ENCODE peak calls at places on chromosomes 2 and 18, in six cellular contexts. N is CD8-positive, alpha-beta T cell; P is brain microvascular endothelial cell; R is prostate gland; A is A549; V is SK-N-SH. I is an unnamed sample.

GRCh38 chr2:31578316-31578715 is 2.4 kb downstream of the SRD5A2 start:
- DNase-seq in N (no peak), P (no peak), R (no peak), A (no peak), V (no peak), I (peak; percentile 40)

GRCh38 chr2:59932341-59932740 is 621.1 kb downstream of the BCL11A start:
- DNase-seq in N (no peak), P (no peak), R (no peak), A (no peak), V (no peak), I (no peak)

GRCh38 chr2:54457326-54458023 is 1.3 kb downstream of the SPTBN1 start:
- DNase-seq in N (no peak), P (no peak), R (no peak), A (peak; percentile 39), V (peak; percentile 72), I (no peak)

GRCh38 chr2:142825861-142826260 is 51.6 kb upstream of the KYNU start:
- DNase-seq in N (no peak), P (no peak), R (no peak), A (no peak), V (no peak), I (no peak)

GRCh38 chr2:66899109-66899508 is 464.2 kb downstream of the MEIS1 start:
- DNase-seq in N (no peak), P (no peak), R (no peak), A (no peak), V (no peak), I (no peak)

GRCh38 chr2:230614913-230615332 is 97.7 kb upstream of the CAB39 start:
- DNase-seq in N (no peak), P (no peak), R (no peak), A (no peak), V (no peak), I (no peak)

GRCh38 chr2:18777250-18777812 is 188.0 kb upstream of the NT5C1B start:
- DNase-seq in N (no peak), P (no peak), R (no peak), A (no peak), V (no peak), I (no peak)

GRCh38 chr2:218456849-218457248 is 37.9 kb downstream of the VIL1 start:
- DNase-seq in N (no peak), P (no peak), R (no peak), A (no peak), V (no peak), I (no peak)

GRCh38 chr2:235384624-235385023 is 109.2 kb upstream of the AGAP1 start:
- DNase-seq in N (no peak), P (no peak), R (no peak), A (no peak), V (no peak), I (no peak)

GRCh38 chr2:160482673-160483072 is 10.9 kb downstream of the RBMS1 start:
- DNase-seq in N (no peak), P (no peak), R (no peak), A (no peak), V (peak; percentile 60), I (no peak)

GRCh38 chr2:75616933-75617332 is 29.6 kb upstream of the MRPL19 start:
- DNase-seq in N (no peak), P (no peak), R (no peak), A (no peak), V (no peak), I (no peak)

GRCh38 chr2:22282215-22282614 is 1102.8 kb upstream of the KLHL29 start:
- DNase-seq in N (no peak), P (no peak), R (no peak), A (no peak), V (no peak), I (no peak)

GRCh38 chr2:218732761-218733158 is 22.1 kb downstream of the TTLL4 start:
- DNase-seq in N (no peak), P (no peak), R (no peak), A (no peak), V (no peak), I (no peak)

GRCh38 chr18:55316615-55317184 is 271.3 kb downstream of the TCF4 start:
- DNase-seq in N (no peak), P (no peak), R (no peak), A (no peak), V (no peak), I (no peak)

GRCh38 chr2:102604754-102605153 is 14.6 kb upstream of the SLC9A2 start:
- DNase-seq in N (no peak), P (no peak), R (no peak), A (peak; percentile 4), V (no peak), I (no peak)

GRCh38 chr18:56550121-56550520 is 88.3 kb downstream of the TXNL1 start:
- DNase-seq in N (no peak), P (no peak), R (no peak), A (no peak), V (no peak), I (no peak)

GRCh38 chr2:26768759-26769500 is 4.8 kb downstream of the SLC35F6 start:
- DNase-seq in N (no peak), P (peak; percentile 49), R (peak; percentile 54), A (peak; percentile 69), V (no peak), I (no peak)

GRCh38 chr2:171172980-171173542 is 12.4 kb upstream of the TLK1 start:
- DNase-seq in N (no peak), P (peak; percentile 3), R (no peak), A (no peak), V (no peak), I (no peak)

GRCh38 chr2:21561965-21562364 is 438.2 kb downstream of the TDRD15 start:
- DNase-seq in N (no peak), P (no peak), R (no peak), A (no peak), V (no peak), I (no peak)

GRCh38 chr2:202944403-202944802 is 32.3 kb downstream of the CARF start:
- DNase-seq in N (no peak), P (peak; percentile 2), R (no peak), A (no peak), V (no peak), I (no peak)

GRCh38 chr2:96876036-96876810 is 6.3 kb upstream of the SEMA4C start:
- DNase-seq in N (no peak), P (peak; percentile 43), R (no peak), A (no peak), V (no peak), I (no peak)

GRCh38 chr2:3036432-3037125 is 341.0 kb downstream of the EIPR1 start:
- DNase-seq in N (no peak), P (no peak), R (no peak), A (no peak), V (no peak), I (no peak)

DNA sequence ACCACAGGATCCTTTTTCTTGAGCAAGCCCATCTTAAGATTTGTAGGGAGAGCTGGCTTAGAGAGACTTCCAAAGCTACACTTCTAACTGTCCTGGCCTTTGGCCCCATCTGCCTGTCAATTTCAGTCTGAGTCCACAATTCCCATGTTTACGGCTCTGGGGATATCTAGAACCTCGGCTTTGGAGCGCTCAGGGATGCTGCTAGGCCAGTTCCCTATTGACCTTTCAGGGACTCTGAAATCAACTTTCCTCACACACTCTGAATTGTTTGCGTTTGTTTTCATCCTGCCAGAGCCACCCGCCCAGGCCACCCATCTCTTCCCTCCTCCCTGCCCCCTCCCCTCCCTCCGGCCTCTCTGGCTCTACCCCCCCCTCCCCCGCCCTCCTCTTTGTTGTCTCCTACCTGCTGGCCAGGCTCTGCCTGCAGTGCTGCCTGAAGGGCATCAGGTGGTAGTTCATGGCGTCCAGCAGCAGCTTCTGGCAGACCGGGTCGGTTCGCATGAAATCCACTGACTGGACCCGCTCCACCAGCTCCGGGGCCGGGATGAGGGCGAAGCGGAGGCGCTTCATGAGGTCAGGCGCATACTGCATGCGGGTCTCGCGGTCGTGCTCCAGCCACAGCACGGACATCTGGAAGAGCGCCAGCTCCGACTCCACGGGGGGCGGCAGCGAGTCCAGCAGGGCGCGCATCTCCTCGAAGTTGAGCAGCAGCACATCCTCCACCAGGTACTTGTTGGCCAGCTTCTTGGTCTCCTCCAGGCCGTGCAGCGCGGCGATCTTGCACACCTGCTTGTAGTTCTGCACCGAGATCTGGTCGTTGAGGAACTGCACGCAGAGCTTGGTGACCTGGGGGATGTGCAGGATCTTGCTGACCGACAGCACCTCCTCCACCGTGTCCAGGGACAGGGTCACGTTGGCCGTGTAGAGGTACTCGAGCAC is 3.3 kb downstream of the KLHL14 start:
- DNase-seq in N (no peak), P (no peak), R (no peak), A (no peak), V (peak; percentile 48), I (no peak)
- H3K4me3 ChIP-seq in N (no peak overlapping the region), P (no peak overlapping the region), R (peak overlapping the region; percentile 34), A (no peak overlapping the region), V (no peak overlapping the region), I (no peak overlapping the region)

GRCh38 chr18:13103366-13103765 is 112.2 kb downstream of the CEP192 start:
- DNase-seq in N (no peak), P (no peak), R (no peak), A (no peak), V (no peak), I (no peak)
- TF ChIP-seq CTCF in N (no peak), P (peak; percentile 60), R (no peak), A (no peak), V (peak; percentile 42), I (peak; percentile 34)

GRCh38 chr18:25350561-25351201 is 1.3 kb downstream of the ZNF521 start:
- DNase-seq in N (no peak), P (peak; percentile 9), R (no peak), A (no peak), V (peak; percentile 72), I (no peak)

GRCh38 chr18:25349131-25349925 is 2.6 kb downstream of the ZNF521 start:
- DNase-seq in N (no peak), P (peak; percentile 11), R (no peak), A (no peak), V (peak; percentile 69), I (no peak)

GRCh38 chr18:25351280-25351772 is 640 bp downstream of the ZNF521 start:
- DNase-seq in N (no peak), P (no peak), R (no peak), A (no peak), V (no peak), I (no peak)

GRCh38 chr18:25349926-25350560 is 1.9 kb downstream of the ZNF521 start:
- DNase-seq in N (no peak), P (no peak), R (no peak), A (no peak), V (peak; percentile 58), I (no peak)

DNA sequence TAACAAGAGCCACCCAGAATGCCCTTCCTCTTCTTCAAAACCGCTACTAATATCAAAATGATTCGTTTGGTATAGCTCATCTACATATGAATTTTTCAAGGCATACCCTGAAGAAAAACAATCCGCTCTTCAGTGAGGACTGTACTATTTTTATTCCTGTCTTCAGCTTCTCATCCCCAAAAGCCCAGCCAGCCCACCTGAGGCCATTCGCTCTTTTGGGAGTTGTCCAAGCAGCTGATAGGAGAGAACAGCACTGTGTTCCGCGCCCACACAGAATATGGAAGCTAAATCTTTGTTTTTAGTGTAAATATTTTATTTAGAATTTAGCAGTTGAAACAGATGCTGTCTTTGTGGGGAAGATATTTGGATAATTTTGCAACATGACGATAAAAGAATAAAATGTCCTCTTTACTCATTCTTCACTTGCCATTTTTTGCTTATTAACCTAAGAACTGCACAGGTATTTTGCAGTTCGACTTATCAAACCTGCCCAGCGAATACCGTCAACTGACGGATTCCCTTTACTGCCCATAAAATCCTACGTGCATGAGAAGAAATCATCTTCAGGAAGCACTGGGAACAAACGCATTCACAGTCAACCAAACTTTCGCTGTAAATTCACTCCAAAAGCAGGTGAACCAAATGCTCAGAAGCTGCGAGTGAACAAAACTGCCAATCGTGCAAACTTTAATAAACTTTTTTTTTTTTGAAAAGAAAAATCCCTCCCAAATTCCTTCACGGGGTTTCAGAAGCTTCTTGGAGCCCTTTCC is 3.4 kb downstream of the ZNF521 start:
- DNase-seq in N (no peak), P (no peak), R (no peak), A (no peak), V (no peak), I (no peak)
- H3K4me3 ChIP-seq in N (no peak overlapping the region), P (peak overlapping the region; percentile 91), R (no peak overlapping the region), A (no peak overlapping the region), V (peak overlapping the region; percentile 80), I (no peak overlapping the region)

GRCh38 chr2:119488245-119489182 is 35.8 kb downstream of the SCTR start:
- DNase-seq in N (no peak), P (no peak), R (no peak), A (peak; percentile 21), V (no peak), I (no peak)
- TF ChIP-seq CTCF in N (no peak), P (no peak), R (no peak), A (no peak), V (no peak), I (no peak)

I was measured in LNCaP clone FGC.